ENCODE peak calls at places on chromosomes 11 and 22, in four cellular contexts. C is central memory CD4-positive, alpha-beta T cell; X is hepatic stellate cell; J is astrocyte. K is an unnamed sample.
A peak's percentile ranks its signal among the peaks of the same experiment; 100 is the strongest.

GRCh38 chr22:48071305-48071704 is 1308.9 kb downstream of the TBC1D22A start:
- DNase-seq in X (no peak), J (no peak), C (no peak), K (no peak)

GRCh38 chr11:12122083-12122482 is 11.7 kb downstream of the MICAL2 start:
- DNase-seq in C (no peak), J (no peak), X (no peak), K (no peak)

GRCh38 chr11:460331-461199 is 10.5 kb downstream of the PTDSS2 start:
- DNase-seq in J (peak; percentile 24), C (no peak), X (no peak), K (no peak)

GRCh38 chr22:50115693-50116092 is 25.9 kb downstream of the MOV10L1 start:
- DNase-seq in C (no peak), X (no peak), J (peak; percentile 42), K (no peak)

GRCh38 chr22:45499746-45500145 is 2.9 kb upstream of the FBLN1 start:
- DNase-seq in C (no peak), X (peak; percentile 6), J (no peak), K (peak; percentile 56)

GRCh38 chr11:60764879-60765278 is 8.2 kb downstream of the MS4A15 start:
- DNase-seq in X (no peak), C (no peak), J (no peak), K (no peak)

GRCh38 chr11:124745835-124746620 is 6.0 kb downstream of the VSIG2 start:
- DNase-seq in C (peak; percentile 16), J (no peak), X (no peak), K (no peak)

GRCh38 chr11:94457118-94458029 is 36.3 kb downstream of the MRE11 start:
- DNase-seq in J (peak; percentile 12), C (no peak), X (no peak), K (no peak)

GRCh38 chr11:85822814-85823213 is 11.9 kb upstream of the SYTL2 start:
- DNase-seq in C (no peak), X (no peak), J (peak; percentile 70), K (no peak)

GRCh38 chr22:32904044-32904443 is 102.5 kb downstream of the TIMP3 start:
- DNase-seq in C (no peak), X (peak; percentile 37), J (peak; percentile 36), K (peak; percentile 14)

GRCh38 chr11:117932426-117932825 is 3.2 kb upstream of the TMPRSS13 start:
- DNase-seq in J (no peak), X (no peak), C (no peak), K (no peak)

GRCh38 chr11:33942954-33943353 is 51.1 kb upstream of the LMO2 start:
- DNase-seq in X (no peak), C (no peak), J (peak; percentile 94), K (no peak)

GRCh38 chr11:121615506-121615905 is 162.7 kb upstream of the SORL1-AS1 start:
- DNase-seq in J (peak; percentile 56), X (peak; percentile 38), C (no peak), K (no peak)

GRCh38 chr11:34603129-34604001 is 17.5 kb upstream of the EHF start:
- DNase-seq in J (no peak), C (no peak), X (no peak), K (peak; percentile 50)

GRCh38 chr22:19720150-19720827 is 3.0 kb upstream of the GP1BB start:
- DNase-seq in C (no peak), J (no peak), X (no peak), K (no peak)

GRCh38 chr22:28923826-28924732 is 40.7 kb downstream of the ZNRF3 start:
- DNase-seq in J (peak; percentile 26), X (no peak), C (no peak), K (peak; percentile 45)

GRCh38 chr22:27597703-27598444 is 203.7 kb downstream of the MN1 start:
- DNase-seq in C (no peak), J (no peak), X (no peak), K (no peak)

GRCh38 chr11:13215157-13215556 is 62.4 kb upstream of the BMAL1 start:
- DNase-seq in J (peak; percentile 85), X (peak; percentile 55), C (no peak), K (no peak)

GRCh38 chr11:7622731-7623130 is 50.6 kb downstream of the CYB5R2 start:
- DNase-seq in J (no peak), X (no peak), C (no peak), K (no peak)

GRCh38 chr11:105004021-105004420 is 18.9 kb downstream of the CASP5 start:
- DNase-seq in C (no peak), X (no peak), J (no peak), K (no peak)

GRCh38 chr11:74634537-74634936 is 42.2 kb downstream of the POLD3 start:
- DNase-seq in X (peak; percentile 9), C (no peak), J (peak; percentile 50), K (no peak)

GRCh38 chr11:2089536-2090165 is 49.5 kb downstream of the IGF2 start:
- DNase-seq in J (no peak), X (peak; percentile 53), C (peak; percentile 13), K (peak; percentile 15)

GRCh38 chr22:50121202-50121740 is 31.5 kb downstream of the MOV10L1 start:
- DNase-seq in X (no peak), J (no peak), C (no peak), K (no peak)

GRCh38 chr11:70699294-70700221 is 301.2 kb downstream of the CTTN start:
- DNase-seq in J (no peak), C (no peak), X (no peak), K (no peak)

GRCh38 chr11:47333526-47333845 is 19.0 kb downstream of the MYBPC3 start:
- DNase-seq in J (no peak), X (no peak), C (no peak), K (no peak)

GRCh38 chr11:1192741-1193325 is 30.0 kb upstream of the MUC5B start:
- DNase-seq in J (no peak), C (no peak), X (no peak), K (no peak)

GRCh38 chr11:60951909-60952741 is at the start of gene SLC15A3:
- DNase-seq in X (peak; percentile 78), J (no peak), C (no peak), K (peak; percentile 57)

GRCh38 chr11:109001585-109001984 is 336.7 kb downstream of the DDX10 start:
- DNase-seq in C (no peak), J (no peak), X (no peak), K (no peak)

GRCh38 chr22:20060700-20061480 is 19.2 kb upstream of the DGCR8 start:
- DNase-seq in J (no peak), C (no peak), X (no peak), K (no peak)

GRCh38 chr22:49956914-49957825 is 3.4 kb upstream of the PIM3 start:
- DNase-seq in X (no peak), J (no peak), C (no peak), K (no peak)

GRCh38 chr11:65918211-65919150 is at the start of gene C11orf68:
- DNase-seq in C (no peak), X (no peak), J (no peak), K (no peak)

GRCh38 chr22:42188808-42189447 is 58.3 kb upstream of the CYP2D6 start:
- DNase-seq in X (no peak), J (peak; percentile 52), C (no peak), K (no peak)

GRCh38 chr11:111851636-111852035 is 19.7 kb downstream of the ALG9 start:
- DNase-seq in J (no peak), C (no peak), X (no peak), K (no peak)

GRCh38 chr22:37746366-37747089 is 49.7 kb downstream of the TRIOBP start:
- DNase-seq in C (no peak), J (no peak), X (no peak), K (no peak)

GRCh38 chr22:50072167-50072555 is 13.1 kb downstream of the MLC1 start:
- DNase-seq in C (no peak), J (no peak), X (no peak), K (no peak)

GRCh38 chr11:1293619-1294015 is 15.8 kb downstream of the TOLLIP start:
- DNase-seq in C (no peak), J (no peak), X (no peak), K (peak; percentile 56)

GRCh38 chr11:69598147-69598546 is 42.8 kb upstream of the CCND1 start:
- DNase-seq in C (no peak), X (no peak), J (no peak), K (no peak)

GRCh38 chr11:123129920-123130319 is 65.1 kb downstream of the CLMP start:
- DNase-seq in J (peak; percentile 91), X (peak; percentile 58), C (no peak), K (no peak)

K was measured in left colon.